ENCODE peak calls at places on chromosomes 2 and 18, in eight cellular contexts. A is AG08395; M is stimulated activated CD8-positive, alpha-beta memory T cell treated with anti-CD3 and anti-CD28 coated beads, Interleukin-7, amount 100 ng/mL, for 1 hour; N is HT-29; R is C1 segment of cervical spinal cord; B is KBM-7; T is naive B cell; Z is activated CD4-positive, alpha-beta T cell treated with anti-CD3 and anti-CD28 coated beads, Interleukin-2, amount 10 ng/mL, durations not matched to agents 7 days and 5 days. E is an unnamed sample.

GRCh38 chr18:51195086-51195601 is 2.3 kb downstream of the MEX3C start:
- DNase-seq in M (no peak), A (no peak), N (peak; percentile 49), B (no peak), Z (no peak), R (no peak), T (no peak), E (no peak)

GRCh38 chr2:24930768-24931167 is 10.7 kb upstream of the ADCY3 start:
- DNase-seq in R (no peak), T (no peak), N (no peak), B (peak; percentile 57), M (no peak), A (no peak), Z (no peak), E (peak; percentile 35)

GRCh38 chr2:185374878-185375277 is 363.7 kb upstream of the FSIP2 start:
- DNase-seq in Z (no peak), A (no peak), N (no peak), M (no peak), T (no peak), B (no peak), R (no peak), E (no peak)

GRCh38 chr18:2988041-2988794 is 24.7 kb downstream of the LPIN2 start:
- DNase-seq in T (no peak), N (no peak), M (no peak), B (no peak), A (peak; percentile 76), R (no peak), Z (no peak), E (no peak)

GRCh38 chr2:37337636-37338280 is 6.7 kb upstream of the QPCT start:
- DNase-seq in M (no peak), A (no peak), R (no peak), T (no peak), Z (no peak), B (no peak), N (no peak), E (no peak)

GRCh38 chr2:119683717-119684443 is 4.9 kb downstream of the TMEM177 start:
- DNase-seq in Z (no peak), R (no peak), B (no peak), T (no peak), A (no peak), M (no peak), N (no peak), E (peak; percentile 6)

GRCh38 chr2:75870133-75870532 is 159.4 kb upstream of the GCFC2 start:
- DNase-seq in N (no peak), R (no peak), A (no peak), M (no peak), Z (no peak), B (no peak), T (no peak), E (no peak)

GRCh38 chr2:237540823-237541222 is 25.6 kb upstream of the PRLH start:
- DNase-seq in Z (no peak), A (peak; percentile 90), N (no peak), R (no peak), M (no peak), T (no peak), B (no peak), E (peak; percentile 9)

GRCh38 chr2:44836174-44836573 is 105.3 kb upstream of the SIX3 start:
- DNase-seq in N (no peak), Z (peak; percentile 13), R (no peak), M (no peak), T (no peak), A (no peak), B (no peak), E (no peak)

GRCh38 chr18:50183556-50183955 is 11.4 kb downstream of the MYO5B start:
- DNase-seq in M (no peak), Z (no peak), B (no peak), R (no peak), T (no peak), N (peak; percentile 11), A (no peak), E (no peak)

GRCh38 chr2:110655701-110656100 is 22.2 kb downstream of the BUB1 start:
- DNase-seq in M (no peak), B (no peak), N (no peak), Z (no peak), A (peak; percentile 23), T (no peak), R (no peak), E (no peak)

GRCh38 chr18:40738321-40738880 is 1216.6 kb upstream of the PIK3C3 start:
- DNase-seq in T (no peak), B (no peak), M (no peak), N (no peak), A (no peak), Z (no peak), R (no peak), E (peak; percentile 61)

GRCh38 chr18:53093650-53094049 is 753.7 kb downstream of the DCC start:
- DNase-seq in M (no peak), A (no peak), Z (no peak), T (no peak), B (no peak), N (no peak), R (no peak), E (no peak)

GRCh38 chr2:212451786-212452200 is 86.8 kb downstream of the ERBB4 start:
- DNase-seq in A (peak; percentile 63), M (no peak), B (no peak), T (no peak), R (no peak), Z (no peak), N (peak; percentile 30), E (no peak)

E was measured in MV-4-11.